ENCODE peak calls at places on chromosomes 6 and 20, in eight cellular contexts. S is activated T-cell treated with anti-CD3 and anti-CD28 coated beads, Interleukin-2, amount 50 U/mL, for 72 hours; P is HCT116; H is Panc1; J is stimulated activated naive CD8-positive, alpha-beta T cell treated with anti-CD3 and anti-CD28 coated beads, Interleukin-15, Interleukin-2, amounts not matched to agents 100 U/mL and 50 U/mL, for 24 hours; D is aorta; K is Right ventricle myocardium inferior; E is activated CD8-positive, alpha-beta T cell treated with anti-CD3 and anti-CD28 coated beads for 36 hours. X is an unnamed sample.

GRCh38 chr6:103284835-103285234 is 1574.9 kb downstream of the HACE1 start:
- ATAC-seq in S (no peak), P (no peak), H (no peak), J (no peak), D (no peak), K (no peak), E (no peak), X (no peak)

GRCh38 chr20:555933-556332 is 12.3 kb upstream of the CSNK2A1 start:
- ATAC-seq in S (no peak), P (peak), H (no peak), J (no peak), D (no peak), K (peak), E (no peak), X (peak)

GRCh38 chr20:35277127-35277526 is 795 bp downstream of the MMP24OS start:
- ATAC-seq in S (no peak), P (no peak), H (peak), J (no peak), D (no peak), K (no peak), E (no peak), X (no peak)

GRCh38 chr6:41704656-41705328 is 30.6 kb downstream of the TFEB start:
- ATAC-seq in S (no peak), P (no peak), H (no peak), J (no peak), D (no peak), K (no peak), E (no peak), X (no peak)

GRCh38 chr6:62980724-62981123 is 230.5 kb upstream of the FKBP1C start:
- ATAC-seq in S (no peak), P (no peak), H (no peak), J (no peak), D (no peak), K (no peak), E (no peak), X (no peak)

GRCh38 chr6:154951400-154952200 is 43.5 kb upstream of the TIAM2 start:
- ATAC-seq in S (no peak), P (peak), H (no peak), J (peak), D (no peak), K (no peak), E (peak), X (peak)

GRCh38 chr6:37354526-37355384 is 972 bp downstream of the RNF8 start:
- ATAC-seq in S (peak), P (peak), H (peak), J (peak), D (peak), K (peak), E (peak), X (peak)

GRCh38 chr20:51536116-51537069 is 6.1 kb downstream of the NFATC2 start:
- ATAC-seq in S (no peak), P (no peak), H (no peak), J (no peak), D (no peak), K (no peak), E (no peak), X (no peak)

GRCh38 chr6:125267806-125268523 is 33.8 kb downstream of the HDDC2 start:
- ATAC-seq in S (no peak), P (peak), H (peak), J (no peak), D (no peak), K (no peak), E (no peak), X (peak)

GRCh38 chr6:35178932-35179832 is 34.6 kb upstream of the SCUBE3 start:
- ATAC-seq in S (peak), P (no peak), H (no peak), J (no peak), D (no peak), K (no peak), E (no peak), X (no peak)

GRCh38 chr6:144574796-144575195 is 289.7 kb downstream of the UTRN start:
- ATAC-seq in S (no peak), P (no peak), H (no peak), J (no peak), D (no peak), K (no peak), E (peak), X (no peak)

GRCh38 chr6:147077251-147077650 is 127.0 kb upstream of the STXBP5 start:
- ATAC-seq in S (no peak), P (no peak), H (no peak), J (no peak), D (no peak), K (peak), E (no peak), X (no peak)

GRCh38 chr6:116665464-116665863 is 3.1 kb downstream of the ZUP1 start:
- ATAC-seq in S (no peak), P (no peak), H (no peak), J (no peak), D (no peak), K (no peak), E (no peak), X (no peak)